ENCODE peak calls at places on chromosomes 12 and 14, in four cellular contexts. E is H1, A is A549, J is K562. S is an unnamed sample.

GRCh38 chr14:101508196-101508947 is 52.9 kb upstream of the DIO3 start:
- DNase-seq in E (no peak), A (no peak), J (no peak), S (no peak)

GRCh38 chr14:79379266-79379665 is 832.0 kb downstream of the DIO2 start:
- DNase-seq in J (no peak), A (no peak), E (no peak), S (no peak)

GRCh38 chr12:25276199-25276937 is 25.6 kb upstream of the KRAS start:
- DNase-seq in A (peak; percentile 88), J (peak; percentile 64), E (no peak), S (peak; percentile 63)

GRCh38 chr14:100534528-100535286 is 52.5 kb downstream of the BEGAIN start:
- DNase-seq in J (no peak), A (no peak), E (no peak), S (no peak)

GRCh38 chr12:125403145-125403789 is 338.0 kb downstream of the AACS start:
- DNase-seq in E (peak; percentile 64), J (peak; percentile 56), A (peak; percentile 55), S (peak; percentile 34)

GRCh38 chr14:95163666-95164065 is 6.3 kb upstream of the DICER1 start:
- DNase-seq in J (no peak), A (no peak), E (no peak), S (no peak)

GRCh38 chr12:46660276-46660675 is 165.5 kb downstream of the SLC38A4 start:
- DNase-seq in A (no peak), E (no peak), J (no peak), S (no peak)

GRCh38 chr12:45912774-45913173 is 77.6 kb downstream of the SCAF11 start:
- DNase-seq in E (no peak), A (no peak), J (no peak), S (no peak)

GRCh38 chr14:101723061-101723595 is 38.4 kb upstream of the PPP2R5C start:
- DNase-seq in E (no peak), J (no peak), A (no peak), S (no peak)

GRCh38 chr14:74571901-74572828 is 39.9 kb downstream of the LTBP2 start:
- DNase-seq in J (no peak), A (peak; percentile 91), E (no peak), S (peak; percentile 38)

GRCh38 chr14:32426028-32426427 is 96.9 kb downstream of the AKAP6 start:
- DNase-seq in A (no peak), E (no peak), J (no peak), S (no peak)

GRCh38 chr12:18383203-18383602 is 121.9 kb downstream of the PIK3C2G start:
- DNase-seq in A (peak; percentile 62), J (no peak), E (no peak), S (peak; percentile 67)

GRCh38 chr14:68819260-68819691 is 26.4 kb upstream of the ZFP36L1 start:
- DNase-seq in J (peak; percentile 58), A (peak; percentile 61), E (no peak), S (no peak)

GRCh38 chr14:99573000-99573330 is 31.0 kb downstream of the CCDC85C start:
- DNase-seq in A (no peak), J (no peak), E (no peak), S (no peak)

GRCh38 chr12:91601057-91601456 is 418.4 kb upstream of the DCN start:
- DNase-seq in E (no peak), A (no peak), J (no peak), S (no peak)

GRCh38 chr14:61350427-61350826 is 29.0 kb downstream of the PRKCH start:
- DNase-seq in J (no peak), A (no peak), E (no peak), S (no peak)

GRCh38 chr12:68609955-68610434 is 704 bp upstream of the RAP1B start:
- DNase-seq in E (no peak), A (peak; percentile 55), J (no peak), S (no peak)

GRCh38 chr14:75372260-75372659 is 55.6 kb upstream of the JDP2 start:
- DNase-seq in E (no peak), J (no peak), A (no peak), S (no peak)

GRCh38 chr14:21440857-21441256 is 15.1 kb downstream of the CHD8 start:
- DNase-seq in J (peak; percentile 15), A (no peak), E (no peak), S (peak; percentile 16)

GRCh38 chr12:18567787-18568186 is 170.0 kb downstream of the PLCZ1 start:
- DNase-seq in J (no peak), E (no peak), A (no peak), S (no peak)

GRCh38 chr12:43331935-43332334 is 220.1 kb downstream of the ADAMTS20 start:
- DNase-seq in J (no peak), E (no peak), A (no peak), S (no peak)

GRCh38 chr14:50001146-50001998 is 108.5 kb downstream of the ARF6 start:
- DNase-seq in J (peak; percentile 63), E (no peak), A (peak; percentile 61), S (peak; percentile 86)

GRCh38 chr14:72243309-72243708 is 311.1 kb downstream of the RGS6 start:
- DNase-seq in E (peak; percentile 7), A (no peak), J (no peak), S (no peak)

GRCh38 chr12:28415755-28416154 is 225.5 kb downstream of the CCDC91 start:
- DNase-seq in J (no peak), A (peak; percentile 2), E (no peak), S (no peak)

GRCh38 chr12:120496353-120497340 is 734 bp downstream of the DYNLL1 start:
- DNase-seq in J (peak; percentile 90), E (no peak), A (peak; percentile 45), S (no peak)

GRCh38 chr14:99430491-99430890 is 50.2 kb downstream of the SETD3 start:
- DNase-seq in A (peak; percentile 16), E (no peak), J (peak; percentile 31), S (no peak)

GRCh38 chr12:42483534-42483857 is 106.0 kb downstream of the PRICKLE1 start:
- DNase-seq in A (no peak), J (peak; percentile 55), E (no peak), S (no peak)

GRCh38 chr14:92651106-92651792 is 97.2 kb downstream of the LGMN start:
- DNase-seq in J (no peak), A (no peak), E (no peak), S (no peak)

GRCh38 chr12:22640851-22641250 is 15.9 kb downstream of the ETNK1 start:
- DNase-seq in A (no peak), E (no peak), J (no peak), S (no peak)

GRCh38 chr14:70885343-70886014 is 21.8 kb upstream of the PCNX1 start:
- DNase-seq in A (no peak), J (no peak), E (no peak), S (no peak)

GRCh38 chr12:47709277-47710048 is 3.6 kb upstream of the RPAP3 start:
- DNase-seq in E (no peak), J (no peak), A (no peak), S (no peak)

GRCh38 chr14:83867871-83868270 is 1662.1 kb upstream of the FLRT2 start:
- DNase-seq in A (no peak), E (no peak), J (no peak), S (no peak)

DNA sequence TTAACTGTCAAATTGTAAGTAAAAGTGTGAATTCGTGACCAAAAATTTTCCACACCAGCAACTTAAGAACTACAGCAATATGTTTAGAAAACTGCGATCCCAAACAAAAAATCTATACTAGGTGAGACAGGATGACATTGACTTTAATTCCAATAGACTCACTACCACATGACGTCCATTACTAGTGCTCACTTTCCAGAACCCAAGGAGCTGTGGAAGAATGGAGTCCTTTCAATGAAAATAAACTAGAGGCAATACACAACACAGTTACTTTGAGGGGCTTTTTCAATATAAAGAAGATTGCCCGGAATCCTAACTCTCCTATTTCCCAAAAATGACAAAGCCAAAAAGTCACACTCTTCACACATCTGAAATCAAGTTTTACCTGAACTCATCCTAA is 1.4 kb downstream of the EPS8 start:
- DNase-seq in A (no peak), E (no peak), J (no peak), S (no peak)
- TF ChIP-seq RNF2 in A (no peak), E (no peak), J (no peak), S (no peak)

DNA sequence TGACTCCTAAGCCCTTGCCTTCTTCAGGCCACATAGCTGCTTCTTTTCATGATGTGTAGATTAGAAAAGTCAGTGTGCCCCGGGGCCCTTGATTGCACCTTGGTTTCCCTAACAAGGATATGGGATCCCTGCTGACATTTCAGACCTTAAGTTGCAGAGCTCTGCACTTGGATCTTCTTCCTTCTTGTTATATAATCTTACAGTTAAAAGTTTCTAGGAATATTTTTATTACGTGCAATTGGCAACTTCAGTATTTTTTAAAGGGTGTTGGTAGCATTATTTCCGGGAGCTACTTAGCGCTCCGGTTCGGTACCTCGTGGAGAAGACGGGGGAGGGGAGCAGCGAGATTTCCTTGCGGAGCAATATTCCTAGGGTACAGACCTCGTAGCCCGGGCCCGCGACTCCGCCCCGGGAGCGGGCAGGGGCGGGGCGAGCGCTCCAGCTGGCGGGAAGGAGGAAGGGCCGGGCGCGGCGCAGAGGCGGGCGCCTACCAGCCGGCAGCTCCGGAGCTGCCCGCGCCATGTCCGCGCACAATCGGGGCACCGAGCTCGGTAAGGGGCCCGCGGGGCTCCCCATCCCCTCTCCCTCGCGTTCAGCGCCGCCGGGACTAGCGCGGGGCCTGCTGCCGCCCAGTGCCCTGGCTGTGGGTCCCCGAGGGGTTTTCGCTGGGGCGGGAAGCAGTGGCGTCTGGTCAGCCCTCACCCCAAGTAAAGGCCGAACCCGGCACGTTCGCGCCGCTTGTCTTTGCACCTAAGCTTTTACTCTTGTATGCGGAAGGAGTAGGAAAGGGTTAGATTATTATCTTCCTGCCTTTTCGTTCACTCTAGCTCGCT is at the start of gene DERA:
- DNase-seq in A (peak; percentile 83), E (peak; percentile 38), J (peak; percentile 63), S (peak; percentile 52)
- TF ChIP-seq RNF2 in A (no peak), E (no peak), J (no peak), S (no peak)

DNA sequence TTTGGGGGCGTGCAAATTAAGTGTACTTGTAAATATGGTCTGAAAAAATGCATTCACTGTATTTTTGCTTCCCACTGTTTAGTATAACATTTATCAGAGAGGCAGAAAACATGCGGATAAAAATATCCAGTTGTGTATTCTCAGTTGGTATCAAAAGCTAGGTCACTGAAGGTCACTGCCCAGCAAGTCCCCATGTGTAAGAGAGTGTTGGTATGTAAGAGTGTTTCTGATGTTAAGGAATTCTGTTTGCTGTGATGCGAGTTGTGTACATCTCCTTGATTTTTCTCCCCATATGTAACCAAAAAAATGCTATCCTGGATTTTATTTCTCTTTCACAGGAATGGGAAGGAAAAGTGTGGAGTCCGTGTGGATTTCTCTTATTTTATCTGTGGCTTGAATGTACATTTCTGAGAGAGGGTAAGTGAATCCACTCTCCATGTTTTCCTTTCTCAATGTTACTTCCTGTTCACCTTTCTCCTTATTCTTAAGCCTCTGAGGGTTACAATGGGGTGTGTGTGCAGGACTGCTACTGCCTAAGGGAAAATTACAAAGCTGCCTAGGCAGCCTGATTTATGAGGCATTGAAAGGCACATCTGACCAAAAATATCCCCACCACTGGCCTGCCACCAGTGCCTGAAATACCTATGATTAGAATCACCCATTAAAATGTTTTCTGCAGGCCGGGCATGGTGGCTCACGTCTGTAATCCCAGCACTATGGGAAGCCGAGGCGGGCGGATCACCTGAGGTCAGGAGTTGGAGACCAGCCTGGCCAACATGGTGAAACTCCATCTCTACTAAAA is 97.9 kb upstream of the USP44 start:
- DNase-seq in A (peak; percentile 91), J (no peak), E (no peak), S (no peak)
- TF ChIP-seq RNF2 in A (no peak), J (no peak), E (no peak), S (no peak)

GRCh38 chr12:57126561-57126960 is 1.7 kb upstream of the LRP1 start:
- DNase-seq in A (no peak), J (peak; percentile 52), E (no peak), S (no peak)

GRCh38 chr12:57126061-57126460 is 2.2 kb upstream of the LRP1 start:
- DNase-seq in E (no peak), A (no peak), J (no peak), S (no peak)

GRCh38 chr12:57128519-57129247 is 400 bp downstream of the LRP1 start:
- DNase-seq in E (no peak), A (no peak), J (no peak), S (no peak)

GRCh38 chr12:57127710-57128518 is at the start of gene LRP1:
- DNase-seq in E (no peak), J (peak; percentile 96), A (peak; percentile 88), S (peak; percentile 76)

GRCh38 chr12:57127101-57127709 is 1.1 kb upstream of the LRP1 start:
- DNase-seq in A (peak; percentile 79), E (no peak), J (peak; percentile 69), S (peak; percentile 84)
- TF ChIP-seq RNF2 in A (peak; percentile 10), E (no peak), J (no peak), S (no peak)

S was measured in HepG2.